ENCODE peak calls at places on chromosome 5, in ten cellular contexts. X is HCT116; J is heart right ventricle; E is psoas muscle; D is prostate gland; G is PC-9; R is fibroblast of lung; O is sigmoid colon; Q is hepatocyte; W is CD8-positive, alpha-beta T cell. H is an unnamed sample.
A peak's percentile ranks its signal among the peaks of the same experiment; 100 is the strongest.

GRCh38 chr5:108661590-108662219 is 86.0 kb upstream of the FER start:
- DNase-seq in R (peak; percentile 36), X (no peak), J (no peak), O (no peak), Q (no peak), D (no peak), W (no peak), G (peak; percentile 89), E (no peak), H (no peak)

GRCh38 chr5:10602031-10602806 is 38.3 kb downstream of the ANKRD33B start:
- DNase-seq in X (no peak), W (no peak), R (no peak), E (no peak), O (no peak), Q (no peak), G (no peak), J (peak; percentile 38), D (no peak), H (no peak)

GRCh38 chr5:119302916-119303897 is 52.6 kb upstream of the TNFAIP8 start:
- DNase-seq in E (no peak), R (peak; percentile 98), J (peak; percentile 23), D (no peak), O (no peak), G (peak; percentile 96), X (no peak), Q (peak; percentile 83), W (no peak), H (peak; percentile 80)

GRCh38 chr5:59260973-59261372 is 632.6 kb downstream of the PDE4D start:
- DNase-seq in O (no peak), D (no peak), E (no peak), R (no peak), X (no peak), W (no peak), J (no peak), G (no peak), Q (no peak), H (no peak)

GRCh38 chr5:59034498-59035186 is 451.8 kb downstream of the RAB3C start:
- DNase-seq in E (no peak), W (no peak), X (no peak), G (no peak), J (no peak), Q (peak; percentile 63), R (peak; percentile 88), D (peak; percentile 19), O (no peak), H (no peak)

GRCh38 chr5:73027361-73027760 is 71.5 kb downstream of the FCHO2 start:
- DNase-seq in X (no peak), G (no peak), J (no peak), D (no peak), E (no peak), W (no peak), R (no peak), Q (no peak), O (no peak), H (no peak)

GRCh38 chr5:125227333-125228075 is 481.1 kb upstream of the ZNF608 start:
- DNase-seq in J (peak; percentile 5), G (no peak), D (no peak), W (no peak), X (peak; percentile 15), R (peak; percentile 34), O (no peak), E (no peak), Q (peak; percentile 11), H (no peak)

GRCh38 chr5:123429993-123430392 is 6.8 kb upstream of the CEP120 start:
- DNase-seq in X (peak; percentile 23), E (no peak), W (no peak), R (peak; percentile 96), D (no peak), O (no peak), Q (peak; percentile 69), G (peak; percentile 93), J (no peak), H (no peak)

GRCh38 chr5:141703133-141703561 is 21.1 kb upstream of the ARAP3 start:
- DNase-seq in Q (no peak), O (no peak), E (no peak), R (peak; percentile 33), J (no peak), X (no peak), G (no peak), D (no peak), W (no peak), H (no peak)

GRCh38 chr5:78889759-78890158 is 95.4 kb downstream of the ARSB start:
- DNase-seq in W (no peak), X (no peak), Q (no peak), G (no peak), E (no peak), R (peak; percentile 58), J (no peak), O (no peak), D (no peak), H (no peak)

GRCh38 chr5:175867587-175868347 is 3.6 kb upstream of the CPLX2 start:
- DNase-seq in J (no peak), W (no peak), R (no peak), O (no peak), D (no peak), G (no peak), E (no peak), X (peak; percentile 48), Q (peak; percentile 65), H (no peak)

GRCh38 chr5:132459031-132459982 is 31.3 kb downstream of the IRF1 start:
- DNase-seq in O (peak; percentile 60), Q (no peak), D (no peak), R (peak; percentile 87), J (no peak), E (peak; percentile 56), X (peak; percentile 26), W (no peak), G (no peak), H (no peak)

GRCh38 chr5:65790371-65791163 is 68.6 kb downstream of the NLN start:
- DNase-seq in E (no peak), R (no peak), O (no peak), X (no peak), G (no peak), J (no peak), W (no peak), Q (no peak), D (no peak), H (no peak)

GRCh38 chr5:176812269-176813259 is 2.2 kb downstream of the UNC5A start:
- DNase-seq in O (no peak), J (no peak), R (no peak), D (no peak), Q (peak; percentile 68), E (no peak), X (no peak), W (no peak), G (no peak), H (no peak)

GRCh38 chr5:82338731-82339130 is 60.6 kb upstream of the RPS23 start:
- DNase-seq in O (no peak), J (no peak), G (no peak), Q (no peak), D (no peak), W (no peak), E (no peak), R (no peak), X (no peak), H (no peak)

GRCh38 chr5:153672347-153673090 is 182.0 kb downstream of the GRIA1 start:
- DNase-seq in E (no peak), X (no peak), W (no peak), G (no peak), D (no peak), O (no peak), J (peak; percentile 27), R (peak; percentile 17), Q (no peak), H (no peak)

GRCh38 chr5:6158974-6159863 is 219.1 kb downstream of the MED10 start:
- DNase-seq in J (no peak), X (no peak), W (no peak), R (peak; percentile 11), Q (peak; percentile 23), D (no peak), G (peak; percentile 94), E (no peak), O (no peak), H (no peak)

GRCh38 chr5:80071510-80072021 is 36.4 kb downstream of the THBS4 start:
- DNase-seq in J (no peak), D (no peak), W (no peak), X (no peak), G (no peak), E (no peak), O (no peak), Q (no peak), R (no peak), H (no peak)
- H3K4me1 ChIP-seq in J (peaks cover 13% of the 10 kb centered on the region), D (no peaks in the 10 kb centered on the region), W (no peaks in the 10 kb centered on the region), X (no peaks in the 10 kb centered on the region), G (no peaks in the 10 kb centered on the region), E (no peaks in the 10 kb centered on the region), O (no peaks in the 10 kb centered on the region), Q (no peaks in the 10 kb centered on the region), R (no peaks in the 10 kb centered on the region), H (no peaks in the 10 kb centered on the region)

GRCh38 chr5:149448831-149449714 is 70.0 kb upstream of the IL17B start:
- DNase-seq in O (no peak), G (no peak), X (no peak), W (no peak), D (no peak), J (no peak), R (peak; percentile 62), Q (no peak), E (no peak), H (no peak)
- TF ChIP-seq CTCF in O (peak; percentile 28), G (peak; percentile 31), X (no peak), W (no peak), D (no peak), J (peak; percentile 36), R (peak; percentile 56), Q (peak; percentile 41), E (peak; percentile 35), H (peak; percentile 36)

GRCh38 chr5:14185336-14186131 is 42.4 kb downstream of the TRIO start:
- DNase-seq in R (peak; percentile 89), E (peak; percentile 34), O (no peak), J (no peak), X (no peak), G (peak; percentile 92), W (no peak), Q (no peak), D (no peak), H (no peak)
- H3K4me3 ChIP-seq in R (peak overlapping the region; percentile 5), E (no peak overlapping the region), O (no peak overlapping the region), J (no peak overlapping the region), X (peak overlapping the region; percentile 44), G (peak overlapping the region; percentile 25), W (no peak overlapping the region), Q (no peak overlapping the region), D (no peak overlapping the region), H (peak overlapping the region; percentile 52)

GRCh38 chr5:172110921-172111873 is 76.8 kb downstream of the STK10 start:
- DNase-seq in D (no peak), X (no peak), W (peak; percentile 64), J (no peak), E (peak; percentile 45), Q (peak; percentile 41), G (no peak), R (peak; percentile 56), O (no peak), H (peak; percentile 37)
- H3K4me1 ChIP-seq in D (peaks cover 7% of the 10 kb centered on the region), X (peaks cover 24% of the 10 kb centered on the region), W (peaks cover 77% of the 10 kb centered on the region), J (peaks cover 38% of the 10 kb centered on the region), E (peaks cover 14% of the 10 kb centered on the region), Q (peaks cover 23% of the 10 kb centered on the region), G (peaks cover 16% of the 10 kb centered on the region), R (peaks cover 13% of the 10 kb centered on the region), O (no peaks in the 10 kb centered on the region), H (peaks cover 17% of the 10 kb centered on the region)

H was measured in ascending aorta.